ENCODE peak calls at places on chromosome 16, in eight cellular contexts. E is GM06990, R is foreskin fibroblast, H is Peyer's patch, W is mammary epithelial cell, V is right atrium auricular region, T is AG09319, Q is dorsolateral prefrontal cortex. F is an unnamed sample.

GRCh38 chr16:27239026-27239425 is 29.5 kb downstream of the NSMCE1 start:
- DNase-seq in H (peak), V (no peak), T (no peak), R (no peak), E (no peak), W (no peak), Q (no peak), F (no peak)

GRCh38 chr16:69500496-69500895 is 65.3 kb upstream of the NFAT5 start:
- DNase-seq in R (no peak), Q (no peak), T (no peak), H (no peak), E (no peak), W (no peak), V (no peak), F (no peak)

GRCh38 chr16:54633943-54634362 is 296.7 kb upstream of the IRX5 start:
- DNase-seq in H (no peak), E (no peak), V (no peak), Q (no peak), R (no peak), T (no peak), W (peak), F (no peak)

GRCh38 chr16:88772871-88773811 is 11.9 kb downstream of the PIEZO1 start:
- DNase-seq in W (peak), T (peak), E (no peak), V (no peak), Q (no peak), R (peak), H (no peak), F (no peak)

GRCh38 chr16:16028311-16028999 is 79.0 kb downstream of the ABCC1 start:
- DNase-seq in R (no peak), Q (no peak), H (peak), E (no peak), V (no peak), W (no peak), T (no peak), F (no peak)

GRCh38 chr16:30524575-30525571 is 1.5 kb downstream of the ZNF768 start:
- DNase-seq in E (no peak), Q (no peak), R (no peak), V (no peak), W (no peak), T (no peak), H (no peak), F (no peak)

GRCh38 chr16:4940719-4941118 is 3.8 kb upstream of the PPL start:
- DNase-seq in Q (no peak), T (no peak), V (no peak), H (no peak), W (no peak), E (no peak), R (no peak), F (no peak)

GRCh38 chr16:25063865-25064264 is 47.7 kb upstream of the LCMT1 start:
- DNase-seq in T (no peak), W (no peak), V (peak), Q (no peak), H (no peak), E (no peak), R (peak), F (no peak)

GRCh38 chr16:80300876-80301275 is 239.9 kb upstream of the DYNLRB2 start:
- DNase-seq in R (peak), T (no peak), V (no peak), W (peak), E (no peak), H (no peak), Q (no peak), F (no peak)

GRCh38 chr16:64977211-64977920 is 144.5 kb downstream of the CDH11 start:
- DNase-seq in T (no peak), V (no peak), H (no peak), W (no peak), E (no peak), R (peak), Q (no peak), F (no peak)

GRCh38 chr16:66851166-66851964 is 7.2 kb downstream of the CA7 start:
- DNase-seq in H (no peak), E (no peak), R (no peak), W (no peak), V (no peak), T (no peak), Q (no peak), F (peak)
- TF ChIP-seq CTCF in H (no peak), E (no peak), R (no peak), W (no peak), V (no peak), T (no peak), Q (no peak), F (no peak)

DNA sequence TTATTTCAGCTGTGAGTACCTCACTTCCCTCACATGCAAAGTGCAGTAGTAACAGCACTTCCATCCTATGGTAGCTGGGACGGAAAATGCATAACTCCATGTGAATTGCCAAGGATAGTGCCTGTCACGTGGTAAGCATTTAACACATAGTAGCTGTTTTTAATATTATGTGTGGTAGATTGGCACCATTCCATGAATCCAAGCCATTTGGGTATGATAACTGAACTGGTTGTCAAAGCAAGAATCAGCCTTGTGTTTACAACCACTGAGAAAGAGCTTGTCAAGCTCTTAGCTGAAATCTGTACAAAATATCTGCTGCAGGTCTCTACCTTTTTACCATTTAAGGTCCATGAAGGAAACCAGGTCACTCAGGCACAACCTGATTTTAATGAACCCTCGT is 345.8 kb downstream of the CDH13 start:
- DNase-seq in T (no peak), V (no peak), Q (no peak), W (no peak), E (no peak), R (no peak), H (no peak), F (no peak)
- TF ChIP-seq CTCF in T (no peak), V (no peak), Q (no peak), W (no peak), E (no peak), R (no peak), H (no peak), F (no peak)

GRCh38 chr16:85473326-85473725 is 139.8 kb upstream of the GSE1 start:
- DNase-seq in E (no peak), T (no peak), Q (no peak), W (no peak), V (no peak), R (no peak), H (no peak), F (no peak)
- TF ChIP-seq CTCF in E (no peak), T (no peak), Q (no peak), W (no peak), V (no peak), R (no peak), H (no peak), F (no peak)

GRCh38 chr16:49755291-49755611 is 100.7 kb downstream of the ZNF423 start:
- DNase-seq in T (peak), E (no peak), V (no peak), W (no peak), R (peak), H (no peak), Q (no peak), F (no peak)
- TF ChIP-seq CTCF in T (peak), E (peak), V (peak), W (no peak), R (peak), H (peak), Q (peak), F (no peak)